ENCODE peak calls at places on chromosomes 2 and 18, in five cellular contexts. R is stimulated activated CD4-positive, alpha-beta T cell treated with anti-CD3 and anti-CD28 coated beads, Interleukin-2, amount 100 ng/mL, for 48 hours; H is activated CD4-positive, CD25-positive, alpha-beta regulatory T cell; L is T1000; J is NCI-H2029. E is an unnamed sample.

GRCh38 chr2:16729901-16730300 is 64.3 kb upstream of the CYRIA start:
- DNase-seq in L (no peak), H (no peak), R (no peak), J (no peak), E (no peak)

GRCh38 chr2:98912221-98912851 is 23.7 kb downstream of the CRACDL start:
- DNase-seq in J (peak), H (no peak), R (no peak), L (peak), E (no peak)

GRCh38 chr2:81077396-81077795 is 772.8 kb upstream of the LRRTM1 start:
- DNase-seq in L (no peak), R (no peak), J (no peak), H (no peak), E (no peak)

GRCh38 chr2:771538-771937 is 94.3 kb upstream of the TMEM18 start:
- DNase-seq in J (no peak), H (no peak), R (no peak), L (no peak), E (no peak)

GRCh38 chr2:214203744-214204289 is 207.0 kb upstream of the VWC2L start:
- DNase-seq in L (no peak), J (no peak), R (no peak), H (no peak), E (no peak)

GRCh38 chr2:196268022-196268421 is 96.6 kb upstream of the STK17B start:
- DNase-seq in L (no peak), R (no peak), J (no peak), H (no peak), E (no peak)

GRCh38 chr2:169365093-169365483 is 2.8 kb upstream of the LRP2 start:
- DNase-seq in L (no peak), R (no peak), H (no peak), J (no peak), E (no peak)

GRCh38 chr2:179165356-179166000 is 99.2 kb downstream of the SESTD1 start:
- DNase-seq in H (no peak), R (no peak), J (no peak), L (no peak), E (no peak)

GRCh38 chr18:22324191-22325131 is 93.3 kb downstream of the CTAGE1 start:
- DNase-seq in R (no peak), J (no peak), L (no peak), H (no peak), E (no peak)

GRCh38 chr2:159379181-159379580 is 92.7 kb upstream of the WDSUB1 start:
- DNase-seq in J (no peak), L (no peak), R (no peak), H (no peak), E (no peak)

GRCh38 chr2:74436804-74437695 is 4.7 kb downstream of the RTKN start:
- DNase-seq in H (no peak), J (no peak), R (no peak), L (no peak), E (no peak)

GRCh38 chr18:73283032-73283431 is 415.2 kb upstream of the NETO1 start:
- DNase-seq in H (no peak), R (no peak), J (no peak), L (no peak), E (no peak)

GRCh38 chr2:82839046-82839445 is 1620.0 kb downstream of the SUCLG1 start:
- DNase-seq in L (no peak), R (no peak), J (no peak), H (no peak), E (no peak)

GRCh38 chr2:119545076-119545475 is 827 bp downstream of the CFAP221 start:
- DNase-seq in R (no peak), J (no peak), H (no peak), L (no peak), E (no peak)

GRCh38 chr2:230640540-230641011 is 72.1 kb upstream of the CAB39 start:
- DNase-seq in R (no peak), L (peak), H (no peak), J (no peak), E (no peak)

GRCh38 chr2:54514819-54515569 is 58.9 kb downstream of the SPTBN1 start:
- DNase-seq in L (no peak), J (no peak), R (no peak), H (no peak), E (no peak)

GRCh38 chr18:47531759-47532158 is 280.3 kb upstream of the SKOR2 start:
- DNase-seq in L (no peak), H (no peak), J (no peak), R (no peak), E (no peak)

GRCh38 chr2:112244854-112245253 is 10.0 kb downstream of the ZC3H8 start:
- DNase-seq in R (no peak), L (no peak), H (no peak), J (no peak), E (no peak)

GRCh38 chr2:197208029-197208428 is 102.6 kb downstream of the ANKRD44 start:
- DNase-seq in L (no peak), H (no peak), R (no peak), J (no peak), E (no peak)

GRCh38 chr2:114068438-114068837 is 178.5 kb downstream of the ACTR3 start:
- DNase-seq in L (no peak), H (no peak), J (no peak), R (no peak), E (peak)

GRCh38 chr18:210780-211179 is 52.4 kb downstream of the USP14 start:
- DNase-seq in R (no peak), H (no peak), L (no peak), J (no peak), E (no peak)

GRCh38 chr2:201964631-201965206 is 68.9 kb upstream of the FZD7 start:
- DNase-seq in J (no peak), H (no peak), R (no peak), L (no peak), E (no peak)

GRCh38 chr2:112118148-112118547 is 20.0 kb upstream of the FBLN7 start:
- DNase-seq in J (no peak), L (no peak), R (no peak), H (no peak), E (no peak)

GRCh38 chr2:188189356-188189755 is 102.3 kb upstream of the GULP1 start:
- DNase-seq in J (no peak), L (peak), H (no peak), R (no peak), E (no peak)

GRCh38 chr18:45084207-45084606 is 403.5 kb downstream of the SETBP1 start:
- DNase-seq in L (no peak), R (no peak), J (no peak), H (no peak), E (no peak)

E was measured in T47D.